ENCODE peak calls at places on chromosomes 16 and 17, in nine cellular contexts. One of them, this sample, is unnamed.
A peak's percentile ranks its signal among the peaks of the same experiment; 100 is the strongest.

GRCh38 chr17:29150191-29150590 is 30.0 kb downstream of the MYO18A start:
- DNase-seq in CD4-positive, alpha-beta memory T cell: no peak
- DNase-seq in fibroblast of lung: no peak
- DNase-seq in body of pancreas: no peak
- DNase-seq in CD8-positive, alpha-beta T cell: no peak
- DNase-seq in heart left ventricle: no peak
- DNase-seq in astrocyte: no peak
- DNase-seq in left ventricle myocardium inferior: no peak
- DNase-seq in cardiac muscle cell: no peak
- DNase-seq in this sample: no peak

GRCh38 chr16:4404247-4404966 is 12.0 kb downstream of the CORO7 start:
- DNase-seq in CD4-positive, alpha-beta memory T cell: peak; percentile 36
- DNase-seq in fibroblast of lung: no peak
- DNase-seq in body of pancreas: peak; percentile 47
- DNase-seq in CD8-positive, alpha-beta T cell: no peak
- DNase-seq in heart left ventricle: no peak
- DNase-seq in astrocyte: no peak
- DNase-seq in left ventricle myocardium inferior: peak; percentile 32
- DNase-seq in cardiac muscle cell: peak; percentile 72
- DNase-seq in this sample: no peak

GRCh38 chr16:3276679-3277078 is 6.6 kb upstream of the ZNF263 start:
- DNase-seq in CD4-positive, alpha-beta memory T cell: no peak
- DNase-seq in fibroblast of lung: no peak
- DNase-seq in body of pancreas: no peak
- DNase-seq in CD8-positive, alpha-beta T cell: no peak
- DNase-seq in heart left ventricle: no peak
- DNase-seq in astrocyte: no peak
- DNase-seq in left ventricle myocardium inferior: no peak
- DNase-seq in cardiac muscle cell: no peak
- DNase-seq in this sample: no peak

GRCh38 chr17:2094891-2095535 is 40.1 kb downstream of the HIC1 start:
- DNase-seq in CD4-positive, alpha-beta memory T cell: no peak
- DNase-seq in fibroblast of lung: peak; percentile 80
- DNase-seq in body of pancreas: peak; percentile 45
- DNase-seq in CD8-positive, alpha-beta T cell: no peak
- DNase-seq in heart left ventricle: peak; percentile 85
- DNase-seq in astrocyte: peak; percentile 72
- DNase-seq in left ventricle myocardium inferior: peak; percentile 75
- DNase-seq in cardiac muscle cell: peak; percentile 67
- DNase-seq in this sample: peak; percentile 81

GRCh38 chr16:14263011-14263410 is 191.9 kb downstream of the MRTFB start:
- DNase-seq in CD4-positive, alpha-beta memory T cell: no peak
- DNase-seq in fibroblast of lung: no peak
- DNase-seq in body of pancreas: no peak
- DNase-seq in CD8-positive, alpha-beta T cell: no peak
- DNase-seq in heart left ventricle: no peak
- DNase-seq in astrocyte: no peak
- DNase-seq in left ventricle myocardium inferior: no peak
- DNase-seq in cardiac muscle cell: no peak
- DNase-seq in this sample: no peak

GRCh38 chr17:7019839-7020519 is 2.9 kb upstream of the BCL6B start:
- DNase-seq in CD4-positive, alpha-beta memory T cell: no peak
- DNase-seq in fibroblast of lung: peak; percentile 50
- DNase-seq in body of pancreas: peak; percentile 72
- DNase-seq in CD8-positive, alpha-beta T cell: no peak
- DNase-seq in heart left ventricle: peak; percentile 68
- DNase-seq in astrocyte: peak; percentile 29
- DNase-seq in left ventricle myocardium inferior: no peak
- DNase-seq in cardiac muscle cell: peak; percentile 76
- DNase-seq in this sample: peak; percentile 83

GRCh38 chr17:10217916-10218315 is 19.5 kb upstream of the GAS7 start:
- DNase-seq in CD4-positive, alpha-beta memory T cell: no peak
- DNase-seq in fibroblast of lung: no peak
- DNase-seq in body of pancreas: no peak
- DNase-seq in CD8-positive, alpha-beta T cell: no peak
- DNase-seq in heart left ventricle: peak; percentile 47
- DNase-seq in astrocyte: no peak
- DNase-seq in left ventricle myocardium inferior: no peak
- DNase-seq in cardiac muscle cell: no peak
- DNase-seq in this sample: no peak

GRCh38 chr16:57938936-57939871 is 31.7 kb downstream of the CNGB1 start:
- DNase-seq in CD4-positive, alpha-beta memory T cell: no peak
- DNase-seq in fibroblast of lung: peak; percentile 82
- DNase-seq in body of pancreas: no peak
- DNase-seq in CD8-positive, alpha-beta T cell: no peak
- DNase-seq in heart left ventricle: peak; percentile 87
- DNase-seq in astrocyte: peak; percentile 71
- DNase-seq in left ventricle myocardium inferior: peak; percentile 80
- DNase-seq in cardiac muscle cell: no peak
- DNase-seq in this sample: no peak

GRCh38 chr17:76715462-76715830 is 4.7 kb upstream of the MXRA7 start:
- DNase-seq in CD4-positive, alpha-beta memory T cell: no peak
- DNase-seq in fibroblast of lung: no peak
- DNase-seq in body of pancreas: no peak
- DNase-seq in CD8-positive, alpha-beta T cell: no peak
- DNase-seq in heart left ventricle: peak; percentile 11
- DNase-seq in astrocyte: no peak
- DNase-seq in left ventricle myocardium inferior: no peak
- DNase-seq in cardiac muscle cell: no peak
- DNase-seq in this sample: no peak

GRCh38 chr16:17921357-17921978 is 415.1 kb downstream of the NPIPA8 start:
- DNase-seq in CD4-positive, alpha-beta memory T cell: peak; percentile 22
- DNase-seq in fibroblast of lung: no peak
- DNase-seq in body of pancreas: peak; percentile 44
- DNase-seq in CD8-positive, alpha-beta T cell: peak; percentile 58
- DNase-seq in heart left ventricle: no peak
- DNase-seq in astrocyte: no peak
- DNase-seq in left ventricle myocardium inferior: no peak
- DNase-seq in cardiac muscle cell: peak; percentile 5
- DNase-seq in this sample: no peak

GRCh38 chr17:48439875-48440505 is 10.0 kb upstream of the SKAP1 start:
- DNase-seq in CD4-positive, alpha-beta memory T cell: peak; percentile 77
- DNase-seq in fibroblast of lung: no peak
- DNase-seq in body of pancreas: peak; percentile 35
- DNase-seq in CD8-positive, alpha-beta T cell: peak; percentile 64
- DNase-seq in heart left ventricle: no peak
- DNase-seq in astrocyte: no peak
- DNase-seq in left ventricle myocardium inferior: no peak
- DNase-seq in cardiac muscle cell: peak; percentile 76
- DNase-seq in this sample: no peak

GRCh38 chr17:81217531-81217930 is 5.2 kb downstream of the CEP131 start:
- DNase-seq in CD4-positive, alpha-beta memory T cell: no peak
- DNase-seq in fibroblast of lung: no peak
- DNase-seq in body of pancreas: no peak
- DNase-seq in CD8-positive, alpha-beta T cell: no peak
- DNase-seq in heart left ventricle: no peak
- DNase-seq in astrocyte: no peak
- DNase-seq in left ventricle myocardium inferior: no peak
- DNase-seq in cardiac muscle cell: no peak
- DNase-seq in this sample: no peak

GRCh38 chr17:44599298-44600175 is 42.3 kb downstream of the FZD2 start:
- DNase-seq in CD4-positive, alpha-beta memory T cell: no peak
- DNase-seq in fibroblast of lung: peak; percentile 98
- DNase-seq in body of pancreas: peak; percentile 20
- DNase-seq in CD8-positive, alpha-beta T cell: no peak
- DNase-seq in heart left ventricle: no peak
- DNase-seq in astrocyte: peak; percentile 97
- DNase-seq in left ventricle myocardium inferior: no peak
- DNase-seq in cardiac muscle cell: peak; percentile 40
- DNase-seq in this sample: no peak

GRCh38 chr17:7282752-7283321 is 1.3 kb downstream of the SLC2A4 start:
- DNase-seq in CD4-positive, alpha-beta memory T cell: no peak
- DNase-seq in fibroblast of lung: no peak
- DNase-seq in body of pancreas: no peak
- DNase-seq in CD8-positive, alpha-beta T cell: no peak
- DNase-seq in heart left ventricle: no peak
- DNase-seq in astrocyte: no peak
- DNase-seq in left ventricle myocardium inferior: no peak
- DNase-seq in cardiac muscle cell: no peak
- DNase-seq in this sample: peak; percentile 78

DNA sequence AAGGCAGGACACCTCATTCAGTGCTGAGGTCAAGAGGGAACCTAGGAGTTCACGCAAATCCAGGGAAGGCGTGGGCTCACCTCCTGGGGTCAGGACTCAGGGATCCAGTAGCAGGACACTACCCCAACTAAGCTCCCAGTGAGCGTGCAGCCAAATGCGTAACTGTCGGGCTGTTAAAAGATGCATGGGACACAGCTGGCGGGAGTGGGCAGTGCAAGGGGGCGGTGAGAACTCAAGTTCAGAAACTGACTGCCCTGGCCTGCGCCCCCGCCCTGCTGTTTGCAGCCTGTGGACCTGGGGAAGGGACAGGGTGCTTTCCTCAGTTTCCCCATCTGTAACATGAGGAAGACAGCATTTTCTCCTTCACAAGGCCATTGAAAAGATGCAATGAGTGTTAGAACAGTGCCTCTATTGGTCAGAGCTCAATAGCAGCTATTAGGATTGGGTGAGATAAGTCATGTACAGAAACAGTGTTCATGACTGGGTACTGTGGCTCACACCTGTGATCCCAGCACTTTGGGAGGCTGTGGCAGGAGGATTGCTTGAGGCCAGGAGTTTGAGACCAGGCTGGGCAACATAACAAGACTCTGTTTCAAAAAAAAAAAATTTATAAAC is 20.2 kb downstream of the CDIPT start:
- DNase-seq in CD4-positive, alpha-beta memory T cell: no peak
- DNase-seq in fibroblast of lung: no peak
- DNase-seq in body of pancreas: no peak
- DNase-seq in CD8-positive, alpha-beta T cell: no peak
- DNase-seq in heart left ventricle: no peak
- DNase-seq in astrocyte: no peak
- DNase-seq in left ventricle myocardium inferior: no peak
- DNase-seq in cardiac muscle cell: no peak
- DNase-seq in this sample: no peak
- H3K36me3 ChIP-seq in CD4-positive, alpha-beta memory T cell: peaks cover 74% of the 10 kb centered on the region
- H3K36me3 ChIP-seq in fibroblast of lung: peaks cover 53% of the 10 kb centered on the region
- H3K36me3 ChIP-seq in body of pancreas: peaks cover 48% of the 10 kb centered on the region
- H3K36me3 ChIP-seq in CD8-positive, alpha-beta T cell: peaks cover 56% of the 10 kb centered on the region
- H3K36me3 ChIP-seq in heart left ventricle: peaks cover 94% of the 10 kb centered on the region
- H3K36me3 ChIP-seq in astrocyte: peaks cover 32% of the 10 kb centered on the region
- H3K36me3 ChIP-seq in left ventricle myocardium inferior: peaks cover 94% of the 10 kb centered on the region
- H3K36me3 ChIP-seq in cardiac muscle cell: no peaks in the 10 kb centered on the region
- H3K36me3 ChIP-seq in this sample: peaks cover 72% of the 10 kb centered on the region

DNA sequence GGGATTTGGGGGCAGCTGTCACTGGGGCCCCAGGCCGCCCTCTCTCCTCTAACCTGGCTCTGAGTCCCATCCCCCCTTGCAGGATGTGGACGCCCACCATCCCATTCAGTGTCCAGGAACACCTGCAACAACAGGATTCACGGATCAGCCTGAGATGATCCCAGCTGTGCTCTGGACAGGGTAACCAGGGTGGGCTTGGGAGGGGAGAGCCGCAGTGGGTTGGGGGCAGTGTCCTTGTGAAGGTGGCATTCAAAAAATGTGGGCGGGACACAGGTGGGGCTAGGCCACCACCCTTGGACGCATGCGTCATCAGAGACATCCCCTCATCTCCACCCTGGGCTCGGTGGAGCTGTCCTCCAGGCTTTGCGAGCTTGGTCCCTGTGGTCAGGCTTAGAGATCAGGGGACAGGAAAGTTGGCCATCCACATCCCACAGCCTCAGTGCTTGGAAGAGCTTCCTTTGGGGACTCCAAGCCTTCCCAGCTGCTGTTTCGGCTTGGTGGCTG is 19.1 kb downstream of the DEXI start:
- DNase-seq in CD4-positive, alpha-beta memory T cell: no peak
- DNase-seq in fibroblast of lung: no peak
- DNase-seq in body of pancreas: no peak
- DNase-seq in CD8-positive, alpha-beta T cell: no peak
- DNase-seq in heart left ventricle: no peak
- DNase-seq in astrocyte: no peak
- DNase-seq in left ventricle myocardium inferior: no peak
- DNase-seq in cardiac muscle cell: no peak
- DNase-seq in this sample: no peak
- H3K36me3 ChIP-seq in CD4-positive, alpha-beta memory T cell: peaks cover 22% of the 10 kb centered on the region
- H3K36me3 ChIP-seq in fibroblast of lung: peaks cover 2% of the 10 kb centered on the region
- H3K36me3 ChIP-seq in body of pancreas: peaks cover 1% of the 10 kb centered on the region
- H3K36me3 ChIP-seq in CD8-positive, alpha-beta T cell: no peaks in the 10 kb centered on the region
- H3K36me3 ChIP-seq in heart left ventricle: peaks cover 38% of the 10 kb centered on the region
- H3K36me3 ChIP-seq in astrocyte: peaks cover 12% of the 10 kb centered on the region
- H3K36me3 ChIP-seq in left ventricle myocardium inferior: peaks cover 41% of the 10 kb centered on the region
- H3K36me3 ChIP-seq in cardiac muscle cell: no peaks in the 10 kb centered on the region
- H3K36me3 ChIP-seq in this sample: peaks cover 21% of the 10 kb centered on the region

DNA sequence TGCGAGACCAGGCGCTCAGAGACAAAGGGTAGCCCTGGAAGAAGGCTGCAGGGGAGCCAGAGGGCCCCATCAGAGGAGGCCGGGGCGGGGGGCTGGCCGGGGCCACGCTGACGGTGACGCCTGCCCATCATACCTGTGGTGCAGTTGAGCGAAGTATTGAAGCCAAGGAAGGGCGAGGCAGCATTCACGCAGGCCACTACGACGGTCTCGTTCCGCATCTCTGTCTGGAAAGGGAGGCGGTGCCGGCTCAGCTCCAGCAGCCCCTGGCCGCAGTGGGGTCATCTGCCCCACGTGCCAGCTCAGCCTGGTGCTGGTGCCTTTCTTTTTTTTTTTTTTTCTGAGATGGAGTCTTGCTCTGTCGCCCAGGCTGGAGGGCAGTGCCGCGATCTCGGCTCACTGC is 4.9 kb upstream of the MRPL28 start:
- DNase-seq in CD4-positive, alpha-beta memory T cell: no peak
- DNase-seq in fibroblast of lung: no peak
- DNase-seq in body of pancreas: no peak
- DNase-seq in CD8-positive, alpha-beta T cell: no peak
- DNase-seq in heart left ventricle: no peak
- DNase-seq in astrocyte: no peak
- DNase-seq in left ventricle myocardium inferior: no peak
- DNase-seq in cardiac muscle cell: no peak
- DNase-seq in this sample: no peak
- H3K36me3 ChIP-seq in CD4-positive, alpha-beta memory T cell: peaks cover 21% of the 10 kb centered on the region
- H3K36me3 ChIP-seq in fibroblast of lung: peaks cover 32% of the 10 kb centered on the region
- H3K36me3 ChIP-seq in body of pancreas: peaks cover 28% of the 10 kb centered on the region
- H3K36me3 ChIP-seq in CD8-positive, alpha-beta T cell: peaks cover 8% of the 10 kb centered on the region
- H3K36me3 ChIP-seq in heart left ventricle: peaks cover 28% of the 10 kb centered on the region
- H3K36me3 ChIP-seq in astrocyte: no peaks in the 10 kb centered on the region
- H3K36me3 ChIP-seq in left ventricle myocardium inferior: peaks cover 56% of the 10 kb centered on the region
- H3K36me3 ChIP-seq in cardiac muscle cell: peaks cover 27% of the 10 kb centered on the region
- H3K36me3 ChIP-seq in this sample: peaks cover 31% of the 10 kb centered on the region

DNA sequence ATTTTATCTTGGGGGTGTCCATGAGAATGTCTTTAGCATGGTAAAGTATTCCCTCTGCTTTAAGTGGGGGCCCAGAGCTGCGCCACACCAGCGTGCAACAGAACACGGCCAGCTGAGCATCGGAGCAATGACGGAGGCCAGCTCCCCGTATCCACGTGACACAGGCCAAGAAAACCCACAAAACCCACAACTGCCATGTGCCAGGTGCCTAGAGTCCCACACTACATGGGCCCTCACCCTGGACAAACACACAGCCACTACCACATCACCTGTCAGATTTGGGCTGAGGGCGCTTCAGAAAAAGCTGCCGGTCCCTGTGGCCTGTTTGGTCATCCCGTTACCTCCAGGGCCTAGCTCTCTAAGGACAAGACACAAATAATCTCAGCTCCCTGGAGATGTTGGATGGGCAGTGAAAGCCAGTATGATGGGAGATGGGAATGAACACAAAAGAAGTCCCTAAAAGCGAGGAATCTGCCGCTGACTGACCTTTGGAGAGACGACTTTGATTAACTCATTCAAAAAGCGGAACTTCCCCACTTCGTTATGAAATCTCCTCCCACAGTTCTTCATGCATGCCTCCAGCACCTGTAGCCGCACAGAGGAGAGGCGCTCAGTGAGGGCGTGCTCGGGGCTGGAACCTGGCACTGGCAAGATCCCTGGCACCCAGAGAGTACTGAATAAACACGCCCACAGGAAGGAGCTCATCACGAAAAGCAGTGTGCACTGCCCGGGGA is 17.1 kb downstream of the GGA3 start:
- DNase-seq in CD4-positive, alpha-beta memory T cell: no peak
- DNase-seq in fibroblast of lung: no peak
- DNase-seq in body of pancreas: no peak
- DNase-seq in CD8-positive, alpha-beta T cell: no peak
- DNase-seq in heart left ventricle: no peak
- DNase-seq in astrocyte: no peak
- DNase-seq in left ventricle myocardium inferior: no peak
- DNase-seq in cardiac muscle cell: no peak
- DNase-seq in this sample: no peak
- H3K36me3 ChIP-seq in CD4-positive, alpha-beta memory T cell: peaks cover 47% of the 10 kb centered on the region
- H3K36me3 ChIP-seq in fibroblast of lung: peaks cover 35% of the 10 kb centered on the region
- H3K36me3 ChIP-seq in body of pancreas: peaks cover 43% of the 10 kb centered on the region
- H3K36me3 ChIP-seq in CD8-positive, alpha-beta T cell: peaks cover 58% of the 10 kb centered on the region
- H3K36me3 ChIP-seq in heart left ventricle: peaks cover 77% of the 10 kb centered on the region
- H3K36me3 ChIP-seq in astrocyte: peaks cover 24% of the 10 kb centered on the region
- H3K36me3 ChIP-seq in left ventricle myocardium inferior: peaks cover 75% of the 10 kb centered on the region
- H3K36me3 ChIP-seq in cardiac muscle cell: peaks cover 31% of the 10 kb centered on the region
- H3K36me3 ChIP-seq in this sample: peaks cover 75% of the 10 kb centered on the region